ENCODE peak calls at places on chromosome 22, in six cellular contexts. F is IMR-90, C is NT2/D1, D is MCF 10A, M is dermis blood vessel endothelial cell, U is islet precursor cell. L is an unnamed sample.

GRCh38 chr22:46322711-46323110 is 12.8 kb upstream of the TRMU start:
- DNase-seq in M (no peak), D (no peak), U (no peak), C (no peak), F (no peak), L (no peak)

GRCh38 chr22:29641781-29642355 is 38.4 kb downstream of the NF2 start:
- DNase-seq in C (no peak), F (no peak), U (no peak), D (no peak), M (no peak), L (no peak)

GRCh38 chr22:38411016-38411415 is 44.0 kb downstream of the KCNJ4 start:
- DNase-seq in F (no peak), U (no peak), D (no peak), C (no peak), M (no peak), L (no peak)

GRCh38 chr22:27799334-27800249 is 2.0 kb downstream of the MN1 start:
- DNase-seq in C (no peak), F (no peak), U (peak; percentile 77), M (peak; percentile 31), D (peak; percentile 22), L (no peak)

GRCh38 chr22:49619301-49619700 is 208.4 kb downstream of the BRD1 start:
- DNase-seq in D (no peak), F (no peak), C (no peak), U (no peak), M (no peak), L (no peak)

GRCh38 chr22:27150530-27150909 is 493.1 kb downstream of the MIAT start:
- DNase-seq in F (no peak), C (no peak), U (no peak), M (no peak), D (no peak), L (no peak)

GRCh38 chr22:44199866-44200265 is 19.1 kb downstream of the PARVG start:
- DNase-seq in F (no peak), M (no peak), U (no peak), C (no peak), D (no peak), L (no peak)

GRCh38 chr22:43273902-43274484 is 69.2 kb downstream of the SCUBE1 start:
- DNase-seq in M (peak; percentile 78), D (peak; percentile 77), C (peak; percentile 51), F (peak; percentile 46), U (peak; percentile 88), L (no peak)

GRCh38 chr22:46610345-46610744 is 9.8 kb upstream of the GRAMD4 start:
- DNase-seq in C (no peak), D (no peak), F (no peak), M (no peak), U (no peak), L (no peak)

GRCh38 chr22:33921576-33922181 is 1.4 kb upstream of the LARGE1 start:
- DNase-seq in D (peak; percentile 26), U (peak; percentile 83), C (peak; percentile 66), F (peak; percentile 60), M (peak; percentile 28), L (peak; percentile 32)

GRCh38 chr22:32764330-32765116 is 37.0 kb upstream of the TIMP3 start:
- DNase-seq in U (no peak), C (no peak), D (peak; percentile 19), M (peak; percentile 17), F (peak; percentile 96), L (no peak)

GRCh38 chr22:28025866-28026575 is 107.0 kb upstream of the PITPNB start:
- DNase-seq in M (no peak), D (no peak), C (no peak), F (no peak), U (no peak), L (no peak)

GRCh38 chr22:46507451-46508390 is 29.7 kb downstream of the CELSR1 start:
- DNase-seq in C (no peak), M (no peak), U (no peak), F (no peak), D (no peak), L (no peak)

GRCh38 chr22:45013138-45013537 is 3.3 kb upstream of the PHF21B start:
- DNase-seq in D (no peak), F (no peak), U (no peak), C (no peak), M (no peak), L (no peak)

GRCh38 chr22:23767673-23768548 is at the start of gene CHCHD10:
- DNase-seq in C (no peak), M (peak; percentile 87), D (peak; percentile 69), U (peak; percentile 92), F (peak; percentile 50), L (peak; percentile 75)

GRCh38 chr22:22553735-22554134 is 5.3 kb downstream of the PRAME start:
- DNase-seq in C (no peak), M (no peak), U (no peak), D (no peak), F (no peak), L (no peak)

GRCh38 chr22:35601743-35602633 is 15.1 kb downstream of the MB start:
- DNase-seq in U (no peak), C (no peak), M (no peak), D (peak; percentile 86), F (peak; percentile 72), L (no peak)

GRCh38 chr22:28917747-28918543 is 34.6 kb downstream of the ZNRF3 start:
- DNase-seq in C (no peak), M (peak; percentile 4), F (peak; percentile 31), D (no peak), U (peak; percentile 82), L (peak; percentile 35)

GRCh38 chr22:22928666-22929380 is 41.2 kb downstream of the IGLL5 start:
- DNase-seq in F (peak; percentile 16), M (no peak), C (no peak), U (no peak), D (peak; percentile 38), L (no peak)

GRCh38 chr22:31604137-31604705 is 57.8 kb downstream of the PISD start:
- DNase-seq in D (no peak), C (no peak), U (no peak), F (no peak), M (no peak), L (no peak)

GRCh38 chr22:36267058-36267457 is 14.1 kb downstream of the APOL1 start:
- DNase-seq in M (no peak), D (no peak), C (no peak), F (no peak), U (peak; percentile 43), L (no peak)

GRCh38 chr22:30192427-30192826 is 54.1 kb downstream of the LIF start:
- DNase-seq in C (no peak), U (no peak), D (no peak), M (peak; percentile 40), F (no peak), L (no peak)

GRCh38 chr22:18023509-18024275 is 669 bp downstream of the MICAL3 start:
- DNase-seq in C (peak; percentile 54), U (peak; percentile 83), M (peak; percentile 86), D (peak; percentile 86), F (peak; percentile 85), L (peak; percentile 39)

GRCh38 chr22:23608583-23608982 is 23.5 kb downstream of the DRICH1 start:
- DNase-seq in U (peak; percentile 81), D (peak; percentile 24), C (peak; percentile 22), M (peak; percentile 27), F (peak; percentile 39), L (no peak)

GRCh38 chr22:22941831-22942510 is 54.4 kb downstream of the IGLL5 start:
- DNase-seq in F (no peak), C (no peak), M (no peak), D (no peak), U (peak; percentile 33), L (no peak)

GRCh38 chr22:47205081-47205491 is 442.6 kb downstream of the TBC1D22A start:
- DNase-seq in F (no peak), C (no peak), D (no peak), U (no peak), M (no peak), L (no peak)

GRCh38 chr22:29798318-29798717 is 31.1 kb downstream of the UQCR10 start:
- DNase-seq in M (no peak), F (no peak), U (peak; percentile 69), C (no peak), D (no peak), L (no peak)

GRCh38 chr22:42711895-42712837 is 8.5 kb downstream of the A4GALT start:
- DNase-seq in C (no peak), D (no peak), F (no peak), U (peak; percentile 35), M (no peak), L (no peak)

GRCh38 chr22:22938672-22939536 is 51.3 kb downstream of the IGLL5 start:
- DNase-seq in F (no peak), C (no peak), M (no peak), U (no peak), D (no peak), L (no peak)

GRCh38 chr22:19195796-19196731 is 17.5 kb upstream of the SLC25A1 start:
- DNase-seq in U (no peak), M (no peak), D (no peak), F (no peak), C (no peak), L (no peak)

GRCh38 chr22:45496451-45496941 is 6.2 kb upstream of the FBLN1 start:
- DNase-seq in M (no peak), C (no peak), D (no peak), U (peak; percentile 77), F (no peak), L (no peak)

L was measured in caudate nucleus.